ENCODE peak calls at places on chromosomes 3 and 15, in eight cellular contexts. H is adrenal gland, N is stomach, M is right lobe of liver, U is A549, A is GM12878, X is tibial nerve, F is thyroid gland. D is an unnamed sample.

GRCh38 chr3:65485826-65486592 is 552.7 kb downstream of the MAGI1 start:
- DNase-seq in H (no peak), N (no peak), M (no peak), U (no peak), A (no peak), X (no peak), F (peak; percentile 19), D (no peak)

GRCh38 chr3:196181127-196181546 is 30.1 kb downstream of the ZDHHC19 start:
- DNase-seq in H (no peak), N (no peak), M (no peak), U (no peak), A (no peak), X (no peak), F (no peak), D (no peak)

GRCh38 chr3:123421353-123422174 is 27.3 kb downstream of the ADCY5 start:
- DNase-seq in H (peak; percentile 61), N (no peak), M (peak; percentile 49), U (no peak), A (no peak), X (peak; percentile 59), F (peak; percentile 85), D (no peak)

GRCh38 chr3:117355566-117355965 is 646.0 kb downstream of the TUSC7 start:
- DNase-seq in H (peak; percentile 31), N (no peak), M (no peak), U (peak; percentile 41), A (no peak), X (no peak), F (peak; percentile 2), D (no peak)

GRCh38 chr3:118977118-118977517 is 57.5 kb downstream of the IGSF11 start:
- DNase-seq in H (no peak), N (no peak), M (no peak), U (no peak), A (no peak), X (no peak), F (no peak), D (no peak)

GRCh38 chr3:10164546-10165393 is at the start of gene IRAK2:
- DNase-seq in H (peak; percentile 78), N (peak; percentile 78), M (peak; percentile 89), U (peak; percentile 67), A (no peak), X (peak; percentile 61), F (peak; percentile 77), D (peak; percentile 96)

GRCh38 chr3:14847613-14848541 is 29.1 kb downstream of the FGD5 start:
- DNase-seq in H (no peak), N (peak; percentile 59), M (peak; percentile 42), U (peak; percentile 13), A (no peak), X (peak; percentile 41), F (peak; percentile 26), D (peak; percentile 57)

GRCh38 chr3:195441051-195441450 is 1.8 kb downstream of the ACAP2 start:
- DNase-seq in H (no peak), N (no peak), M (no peak), U (no peak), A (no peak), X (no peak), F (no peak), D (no peak)

GRCh38 chr3:632571-633170 is 436.1 kb downstream of the CHL1 start:
- DNase-seq in H (peak; percentile 50), N (peak; percentile 37), M (no peak), U (peak; percentile 67), A (no peak), X (no peak), F (peak; percentile 58), D (no peak)

GRCh38 chr15:89629829-89630228 is 25.4 kb downstream of the KIF7 start:
- DNase-seq in H (no peak), N (no peak), M (no peak), U (no peak), A (no peak), X (no peak), F (no peak), D (no peak)

GRCh38 chr15:40337597-40337996 is 3.1 kb downstream of the CCDC9B start:
- DNase-seq in H (no peak), N (no peak), M (no peak), U (no peak), A (no peak), X (no peak), F (no peak), D (no peak)

GRCh38 chr3:43997788-43998373 is 243.8 kb upstream of the TOPAZ1 start:
- DNase-seq in H (no peak), N (no peak), M (no peak), U (peak; percentile 11), A (no peak), X (no peak), F (no peak), D (peak; percentile 81)

GRCh38 chr3:5190147-5190791 is 2.8 kb downstream of the EDEM1 start:
- DNase-seq in H (no peak), N (no peak), M (no peak), U (no peak), A (no peak), X (no peak), F (no peak), D (no peak)

GRCh38 chr3:53606793-53607192 is 112.4 kb downstream of the CACNA1D start:
- DNase-seq in H (no peak), N (no peak), M (no peak), U (no peak), A (no peak), X (no peak), F (no peak), D (no peak)

GRCh38 chr3:70526966-70527515 is 214.6 kb upstream of the MDFIC2 start:
- DNase-seq in H (no peak), N (no peak), M (no peak), U (no peak), A (no peak), X (no peak), F (no peak), D (no peak)

GRCh38 chr15:40338921-40339620 is 1.7 kb downstream of the CCDC9B start:
- DNase-seq in H (no peak), N (no peak), M (no peak), U (peak; percentile 73), A (no peak), X (no peak), F (peak; percentile 67), D (no peak)

GRCh38 chr3:55445551-55445950 is 41.6 kb downstream of the WNT5A start:
- DNase-seq in H (no peak), N (peak; percentile 40), M (peak; percentile 68), U (no peak), A (no peak), X (no peak), F (peak; percentile 93), D (no peak)

DNA sequence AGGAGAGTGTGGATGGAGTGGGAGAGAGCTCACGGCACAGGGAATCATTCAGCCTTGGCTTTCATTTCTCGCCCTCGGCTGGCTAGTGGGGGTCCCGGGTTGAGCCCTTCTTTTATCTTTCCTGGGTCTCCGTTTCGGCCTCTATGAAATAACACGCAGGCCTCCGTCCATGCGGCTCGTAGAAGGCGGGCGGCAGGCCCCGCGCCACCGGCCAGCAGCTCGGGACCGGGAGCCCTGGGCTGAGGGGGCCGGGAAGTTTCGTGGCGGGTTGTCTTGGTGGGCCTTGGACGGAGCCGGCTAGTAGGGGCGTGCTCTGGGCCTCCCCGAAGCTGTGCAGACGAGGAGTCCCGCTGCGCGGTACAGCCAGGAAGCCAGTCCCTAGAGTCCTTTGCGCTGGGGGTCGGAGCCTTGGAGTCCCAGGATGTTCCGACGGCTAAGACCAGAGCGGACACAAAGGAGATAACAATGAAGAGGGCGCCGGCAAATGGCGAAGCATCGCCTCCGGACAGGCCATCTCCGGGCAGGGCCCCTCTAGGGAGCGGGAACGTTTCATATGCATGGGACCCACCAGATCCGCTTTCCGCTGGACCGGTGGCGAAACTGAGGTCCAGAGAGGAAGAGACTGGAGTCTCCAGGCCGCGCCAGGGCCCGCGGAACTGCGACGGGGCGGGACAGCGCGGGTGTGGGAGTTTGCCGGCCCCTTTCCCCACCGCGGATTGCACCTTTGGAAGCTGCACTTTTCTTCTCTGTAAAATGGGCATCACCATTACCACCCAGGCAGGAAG is 4.3 kb downstream of the RNU6-1 start:
- DNase-seq in H (no peak), N (no peak), M (no peak), U (no peak), A (no peak), X (no peak), F (no peak), D (peak; percentile 89)
- H3K4me3 ChIP-seq in H (peak overlapping the region; percentile 22), N (peak overlapping the region; percentile 51), M (peak overlapping the region; percentile 22), U (no peak overlapping the region), A (peak overlapping the region; percentile 65), X (peak overlapping the region; percentile 4), F (no peak overlapping the region), D (peak overlapping the region; percentile 22)

DNA sequence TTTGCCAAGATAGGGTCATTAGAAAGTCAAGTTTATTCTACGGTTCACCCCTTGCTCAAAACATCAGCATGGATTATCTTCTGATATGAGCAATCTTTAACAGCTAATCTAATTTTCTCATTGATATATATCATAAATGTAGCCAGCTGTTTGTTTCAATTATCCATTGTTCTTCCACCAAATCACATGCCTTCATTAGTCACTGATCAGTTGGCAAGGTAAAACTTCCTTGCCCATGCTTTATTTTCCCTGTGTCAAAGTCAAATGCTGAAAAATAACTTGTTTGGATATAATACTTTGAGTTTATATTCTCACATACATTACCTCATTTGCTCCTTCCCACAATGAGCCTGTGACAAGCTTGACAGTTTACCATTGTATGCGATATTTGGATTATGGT is 60.6 kb downstream of the DPH6 start:
- DNase-seq in H (no peak), N (no peak), M (no peak), U (no peak), A (no peak), X (no peak), F (no peak), D (no peak)
- TF ChIP-seq POLR2A in H (no peak), N (no peak), M (no peak), U (no peak), A (no peak), X (no peak), F (no peak), D (no peak)

GRCh38 chr3:99498544-99499234 is 139.7 kb upstream of the COL8A1 start:
- DNase-seq in H (no peak), N (no peak), M (no peak), U (no peak), A (no peak), X (no peak), F (no peak), D (no peak)
- TF ChIP-seq CTCF in H (no peak), N (no peak), M (no peak), U (no peak), A (no peak), X (no peak), F (no peak), D (no peak)

GRCh38 chr15:25474251-25474650 is 35.4 kb upstream of the UBE3A start:
- DNase-seq in H (no peak), N (no peak), M (no peak), U (no peak), A (no peak), X (no peak), F (peak; percentile 62), D (no peak)

GRCh38 chr15:25477816-25478215 is 39.0 kb upstream of the UBE3A start:
- DNase-seq in H (no peak), N (no peak), M (no peak), U (no peak), A (no peak), X (no peak), F (peak; percentile 17), D (no peak)

GRCh38 chr15:25481208-25481862 is 42.5 kb upstream of the UBE3A start:
- DNase-seq in H (no peak), N (no peak), M (no peak), U (no peak), A (no peak), X (no peak), F (peak; percentile 51), D (no peak)

DNA sequence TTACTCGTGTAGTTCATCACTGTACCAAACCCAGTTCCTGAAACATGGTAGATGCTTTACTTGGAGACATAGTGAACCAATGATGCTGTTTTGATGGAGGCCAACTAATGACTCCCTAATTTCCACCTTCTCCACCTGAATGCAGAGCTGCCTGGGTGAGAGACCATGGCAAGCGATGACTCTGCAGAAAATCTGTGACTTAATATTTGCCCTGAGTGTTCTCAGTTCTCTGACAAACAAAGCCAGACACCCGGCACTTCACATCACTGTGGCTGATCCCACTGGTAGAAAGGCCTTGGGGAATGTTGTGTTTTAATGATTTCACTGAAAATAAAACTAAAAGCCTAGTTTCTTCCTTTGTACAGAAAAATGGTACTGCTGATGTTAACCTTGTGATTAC is 39.5 kb upstream of the UBE3A start:
- DNase-seq in H (no peak), N (no peak), M (no peak), U (no peak), A (no peak), X (no peak), F (peak; percentile 64), D (no peak)
- H3K4me3 ChIP-seq in H (no peak overlapping the region), N (no peak overlapping the region), M (no peak overlapping the region), U (no peak overlapping the region), A (no peak overlapping the region), X (no peak overlapping the region), F (no peak overlapping the region), D (no peak overlapping the region)

D was measured in lower leg skin.